ENCODE peak calls at places on chromosomes 16 and 17, in five cellular contexts. One of them, this sample, is unnamed.

GRCh38 chr17:72730091-72730490 is 362.4 kb downstream of the SLC39A11 start:
- DNase-seq in aorta: no peak
- DNase-seq in IMR-90: peak; percentile 85
- DNase-seq in A673: no peak
- DNase-seq in adrenal gland: no peak
- DNase-seq in this sample: no peak

GRCh38 chr16:6611535-6611934 is 721.1 kb upstream of the RBFOX1 start:
- DNase-seq in A673: peak; percentile 9
- DNase-seq in IMR-90: no peak
- DNase-seq in adrenal gland: no peak
- DNase-seq in aorta: no peak
- DNase-seq in this sample: no peak

GRCh38 chr17:8062807-8063483 is 24.1 kb downstream of the ALOX15B start:
- DNase-seq in adrenal gland: no peak
- DNase-seq in IMR-90: no peak
- DNase-seq in A673: no peak
- DNase-seq in aorta: no peak
- DNase-seq in this sample: no peak

GRCh38 chr17:79152636-79153035 is 78.0 kb downstream of the ENGASE start:
- DNase-seq in adrenal gland: no peak
- DNase-seq in aorta: no peak
- DNase-seq in A673: no peak
- DNase-seq in IMR-90: no peak
- DNase-seq in this sample: no peak

GRCh38 chr17:50662632-50663225 is 28.0 kb downstream of the ABCC3 start:
- DNase-seq in IMR-90: no peak
- DNase-seq in aorta: no peak
- DNase-seq in adrenal gland: no peak
- DNase-seq in A673: no peak
- DNase-seq in this sample: no peak

GRCh38 chr17:58427807-58428206 is 10.5 kb upstream of the RNF43 start:
- DNase-seq in IMR-90: no peak
- DNase-seq in A673: no peak
- DNase-seq in aorta: no peak
- DNase-seq in adrenal gland: no peak
- DNase-seq in this sample: no peak

GRCh38 chr16:82881517-82881916 is 254.7 kb downstream of the CDH13 start:
- DNase-seq in aorta: no peak
- DNase-seq in adrenal gland: no peak
- DNase-seq in A673: no peak
- DNase-seq in IMR-90: no peak
- DNase-seq in this sample: no peak

GRCh38 chr16:57289391-57290257 is 5.2 kb upstream of the PLLP start:
- DNase-seq in aorta: no peak
- DNase-seq in IMR-90: no peak
- DNase-seq in A673: no peak
- DNase-seq in adrenal gland: no peak
- DNase-seq in this sample: no peak

GRCh38 chr17:48928876-48929811 is 15.5 kb downstream of the SNF8 start:
- DNase-seq in A673: no peak
- DNase-seq in aorta: no peak
- DNase-seq in IMR-90: no peak
- DNase-seq in adrenal gland: no peak
- DNase-seq in this sample: no peak

GRCh38 chr17:82529914-82530300 is 10.4 kb downstream of the FOXK2 start:
- DNase-seq in adrenal gland: no peak
- DNase-seq in IMR-90: no peak
- DNase-seq in aorta: no peak
- DNase-seq in A673: no peak
- DNase-seq in this sample: no peak

GRCh38 chr17:8822401-8823035 is 23.4 kb upstream of the MFSD6L start:
- DNase-seq in aorta: no peak
- DNase-seq in adrenal gland: no peak
- DNase-seq in A673: no peak
- DNase-seq in IMR-90: no peak
- DNase-seq in this sample: no peak

GRCh38 chr17:16379654-16380053 is 1.2 kb upstream of the UBB start:
- DNase-seq in IMR-90: no peak
- DNase-seq in aorta: no peak
- DNase-seq in adrenal gland: no peak
- DNase-seq in A673: no peak
- DNase-seq in this sample: no peak

GRCh38 chr16:85906349-85906748 is 7.4 kb downstream of the IRF8 start:
- DNase-seq in A673: no peak
- DNase-seq in aorta: no peak
- DNase-seq in adrenal gland: no peak
- DNase-seq in IMR-90: no peak
- DNase-seq in this sample: no peak

GRCh38 chr17:59154335-59154720 is 658 bp downstream of the SKA2 start:
- DNase-seq in A673: peak; percentile 73
- DNase-seq in adrenal gland: peak; percentile 44
- DNase-seq in aorta: no peak
- DNase-seq in IMR-90: peak; percentile 39
- DNase-seq in this sample: peak; percentile 51

GRCh38 chr16:78199325-78200022 is 100.0 kb downstream of the WWOX start:
- DNase-seq in IMR-90: no peak
- DNase-seq in A673: no peak
- DNase-seq in adrenal gland: no peak
- DNase-seq in aorta: no peak
- DNase-seq in this sample: no peak

GRCh38 chr16:8931864-8932263 is 31.8 kb downstream of the USP7 start:
- DNase-seq in aorta: peak; percentile 67
- DNase-seq in adrenal gland: peak; percentile 69
- DNase-seq in IMR-90: peak; percentile 68
- DNase-seq in A673: peak; percentile 51
- DNase-seq in this sample: no peak

GRCh38 chr17:2731807-2732206 is 17.6 kb downstream of the CCDC92B start:
- DNase-seq in aorta: no peak
- DNase-seq in IMR-90: no peak
- DNase-seq in adrenal gland: no peak
- DNase-seq in A673: no peak
- DNase-seq in this sample: no peak

GRCh38 chr16:74297296-74297665 is 667 bp downstream of the PSMD7 start:
- DNase-seq in A673: peak; percentile 46
- DNase-seq in IMR-90: peak; percentile 19
- DNase-seq in adrenal gland: no peak
- DNase-seq in aorta: no peak
- DNase-seq in this sample: no peak

GRCh38 chr17:77877674-77878355 is 80.7 kb upstream of the TNRC6C start:
- DNase-seq in adrenal gland: no peak
- DNase-seq in IMR-90: no peak
- DNase-seq in A673: no peak
- DNase-seq in aorta: no peak
- DNase-seq in this sample: peak; percentile 21

GRCh38 chr17:55038291-55038690 is 69.7 kb downstream of the STXBP4 start:
- DNase-seq in aorta: no peak
- DNase-seq in IMR-90: no peak
- DNase-seq in A673: no peak
- DNase-seq in adrenal gland: no peak
- DNase-seq in this sample: no peak

GRCh38 chr16:25089346-25089745 is 22.2 kb upstream of the LCMT1 start:
- DNase-seq in adrenal gland: no peak
- DNase-seq in IMR-90: no peak
- DNase-seq in aorta: no peak
- DNase-seq in A673: no peak
- DNase-seq in this sample: no peak

GRCh38 chr16:67865318-67865717 is 7.5 kb upstream of the EDC4 start:
- DNase-seq in IMR-90: peak; percentile 26
- DNase-seq in adrenal gland: no peak
- DNase-seq in A673: peak; percentile 37
- DNase-seq in aorta: no peak
- DNase-seq in this sample: no peak

GRCh38 chr16:30738984-30739951 is 9.0 kb upstream of the PHKG2 start:
- DNase-seq in A673: no peak
- DNase-seq in IMR-90: no peak
- DNase-seq in adrenal gland: no peak
- DNase-seq in aorta: no peak
- DNase-seq in this sample: no peak

GRCh38 chr16:9844361-9844760 is 337.9 kb downstream of the GRIN2A start:
- DNase-seq in A673: no peak
- DNase-seq in IMR-90: no peak
- DNase-seq in adrenal gland: no peak
- DNase-seq in aorta: no peak
- DNase-seq in this sample: no peak

GRCh38 chr16:70565053-70565452 is 41.4 kb downstream of the SF3B3 start:
- DNase-seq in adrenal gland: no peak
- DNase-seq in aorta: no peak
- DNase-seq in IMR-90: no peak
- DNase-seq in A673: no peak
- DNase-seq in this sample: no peak

GRCh38 chr17:49887744-49888360 is 40.0 kb upstream of the TAC4 start:
- DNase-seq in IMR-90: no peak
- DNase-seq in adrenal gland: no peak
- DNase-seq in aorta: no peak
- DNase-seq in A673: no peak
- DNase-seq in this sample: no peak

GRCh38 chr17:60902399-60902798 is 224.7 kb downstream of the BCAS3 start:
- DNase-seq in IMR-90: peak; percentile 48
- DNase-seq in A673: peak; percentile 19
- DNase-seq in aorta: no peak
- DNase-seq in adrenal gland: no peak
- DNase-seq in this sample: no peak

GRCh38 chr16:11603331-11603750 is 16.6 kb upstream of the LITAF start:
- DNase-seq in adrenal gland: no peak
- DNase-seq in IMR-90: no peak
- DNase-seq in aorta: no peak
- DNase-seq in A673: no peak
- DNase-seq in this sample: no peak

GRCh38 chr16:11602321-11602720 is 15.6 kb upstream of the LITAF start:
- DNase-seq in adrenal gland: no peak
- DNase-seq in aorta: no peak
- DNase-seq in A673: no peak
- DNase-seq in IMR-90: no peak
- DNase-seq in this sample: no peak

GRCh38 chr16:11604783-11605563 is 18.3 kb upstream of the LITAF start:
- DNase-seq in IMR-90: peak; percentile 85
- DNase-seq in A673: peak; percentile 26
- DNase-seq in adrenal gland: no peak
- DNase-seq in aorta: peak; percentile 80
- DNase-seq in this sample: peak; percentile 72

GRCh38 chr16:11601911-11602310 is 15.2 kb upstream of the LITAF start:
- DNase-seq in A673: no peak
- DNase-seq in aorta: no peak
- DNase-seq in adrenal gland: no peak
- DNase-seq in IMR-90: no peak
- DNase-seq in this sample: no peak

GRCh38 chr16:11605564-11605886 is 18.8 kb upstream of the LITAF start:
- DNase-seq in IMR-90: no peak
- DNase-seq in adrenal gland: no peak
- DNase-seq in aorta: no peak
- DNase-seq in A673: no peak
- DNase-seq in this sample: no peak
- H3K4me1 ChIP-seq in IMR-90: peaks cover 15% of the 10 kb centered on the region
- H3K4me1 ChIP-seq in adrenal gland: no peaks in the 10 kb centered on the region
- H3K4me1 ChIP-seq in aorta: no peaks in the 10 kb centered on the region
- H3K4me1 ChIP-seq in A673: peaks cover 7% of the 10 kb centered on the region
- H3K4me1 ChIP-seq in this sample: no peaks in the 10 kb centered on the region

DNA sequence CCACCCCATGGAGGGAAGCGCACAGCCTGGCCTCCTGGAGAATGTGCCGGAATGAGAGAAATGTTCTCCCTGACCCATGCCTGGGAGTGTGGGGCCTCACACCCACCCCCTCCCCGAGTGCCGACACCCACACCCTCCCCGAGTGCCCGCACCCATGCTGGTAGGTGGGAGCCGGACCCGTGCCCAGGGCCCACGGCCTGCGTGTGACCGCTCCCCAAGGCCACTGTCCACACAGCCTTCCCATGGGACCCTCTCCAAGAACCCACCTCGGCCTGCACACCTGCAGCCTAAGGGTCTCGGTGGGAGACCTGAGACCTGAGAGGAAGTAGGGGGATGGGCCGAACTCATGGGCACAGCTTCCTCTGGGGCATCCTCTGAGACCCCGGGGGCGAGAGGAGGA is 3.3 kb upstream of the PVALEF start:
- DNase-seq in adrenal gland: no peak
- DNase-seq in IMR-90: no peak
- DNase-seq in aorta: no peak
- DNase-seq in A673: no peak
- DNase-seq in this sample: peak; percentile 45
- H3K27me3 ChIP-seq in adrenal gland: peaks cover 6% of the 10 kb centered on the region
- H3K27me3 ChIP-seq in IMR-90: peaks cover 39% of the 10 kb centered on the region
- H3K27me3 ChIP-seq in aorta: no peaks in the 10 kb centered on the region
- H3K27me3 ChIP-seq in A673: no peaks in the 10 kb centered on the region
- H3K27me3 ChIP-seq in this sample: peaks cover 14% of the 10 kb centered on the region

GRCh38 chr16:47480410-47480809 is 19.3 kb downstream of the PHKB start:
- DNase-seq in adrenal gland: no peak
- DNase-seq in A673: no peak
- DNase-seq in aorta: no peak
- DNase-seq in IMR-90: no peak
- DNase-seq in this sample: no peak

GRCh38 chr16:47481698-47482374 is 20.7 kb downstream of the PHKB start:
- DNase-seq in IMR-90: no peak
- DNase-seq in aorta: no peak
- DNase-seq in adrenal gland: no peak
- DNase-seq in A673: no peak
- DNase-seq in this sample: no peak

GRCh38 chr16:47486856-47487255 is 25.7 kb downstream of the PHKB start:
- DNase-seq in adrenal gland: no peak
- DNase-seq in aorta: no peak
- DNase-seq in IMR-90: no peak
- DNase-seq in A673: no peak
- DNase-seq in this sample: no peak

GRCh38 chr16:47488051-47488450 is 26.9 kb downstream of the PHKB start:
- DNase-seq in IMR-90: no peak
- DNase-seq in adrenal gland: no peak
- DNase-seq in aorta: no peak
- DNase-seq in A673: no peak
- DNase-seq in this sample: no peak

GRCh38 chr16:47483616-47484015 is 22.5 kb downstream of the PHKB start:
- DNase-seq in adrenal gland: no peak
- DNase-seq in IMR-90: no peak
- DNase-seq in aorta: no peak
- DNase-seq in A673: no peak
- DNase-seq in this sample: no peak
- H3K4me1 ChIP-seq in adrenal gland: peaks cover 21% of the 10 kb centered on the region
- H3K4me1 ChIP-seq in IMR-90: peaks cover 2% of the 10 kb centered on the region
- H3K4me1 ChIP-seq in aorta: peaks cover 8% of the 10 kb centered on the region
- H3K4me1 ChIP-seq in A673: no peaks in the 10 kb centered on the region
- H3K4me1 ChIP-seq in this sample: no peaks in the 10 kb centered on the region

GRCh38 chr17:76845524-76845923 is 22.7 kb upstream of the MGAT5B start:
- DNase-seq in aorta: no peak
- DNase-seq in IMR-90: peak; percentile 7
- DNase-seq in A673: no peak
- DNase-seq in adrenal gland: no peak
- DNase-seq in this sample: no peak

GRCh38 chr17:76844846-76845245 is 23.4 kb upstream of the MGAT5B start:
- DNase-seq in A673: peak; percentile 73
- DNase-seq in adrenal gland: no peak
- DNase-seq in IMR-90: no peak
- DNase-seq in aorta: no peak
- DNase-seq in this sample: no peak

GRCh38 chr17:76841776-76842405 is 26.3 kb upstream of the MGAT5B start:
- DNase-seq in A673: peak; percentile 89
- DNase-seq in IMR-90: no peak
- DNase-seq in aorta: no peak
- DNase-seq in adrenal gland: no peak
- DNase-seq in this sample: no peak

GRCh38 chr17:76844485-76844829 is 23.7 kb upstream of the MGAT5B start:
- DNase-seq in aorta: no peak
- DNase-seq in adrenal gland: no peak
- DNase-seq in A673: peak; percentile 83
- DNase-seq in IMR-90: no peak
- DNase-seq in this sample: no peak

GRCh38 chr17:76843703-76844484 is 24.3 kb upstream of the MGAT5B start:
- DNase-seq in A673: peak; percentile 61
- DNase-seq in aorta: no peak
- DNase-seq in adrenal gland: no peak
- DNase-seq in IMR-90: no peak
- DNase-seq in this sample: no peak
- H3K27me3 ChIP-seq in A673: no peaks in the 10 kb centered on the region
- H3K27me3 ChIP-seq in aorta: no peaks in the 10 kb centered on the region
- H3K27me3 ChIP-seq in adrenal gland: peaks cover 25% of the 10 kb centered on the region
- H3K27me3 ChIP-seq in IMR-90: peaks cover 51% of the 10 kb centered on the region
- H3K27me3 ChIP-seq in this sample: peaks cover 65% of the 10 kb centered on the region

This sample was measured in left lung.